ENCODE peak calls at places on chromosomes 7 and 10, in four cellular contexts. U is small intestine, S is nucleus accumbens, R is kidney epithelial cell. Z is an unnamed sample.

GRCh38 chr10:130652964-130653578 is 516.9 kb downstream of the GLRX3 start:
- DNase-seq in U (no peak), S (no peak), R (no peak), Z (no peak)

GRCh38 chr10:78433063-78433717 is 399.5 kb downstream of the RPS24 start:
- DNase-seq in U (no peak), S (no peak), R (no peak), Z (no peak)

GRCh38 chr10:5935628-5936027 is 41.7 kb downstream of the IL15RA start:
- DNase-seq in U (no peak), S (no peak), R (no peak), Z (no peak)

GRCh38 chr10:78277267-78277666 is 243.6 kb downstream of the RPS24 start:
- DNase-seq in U (no peak), S (no peak), R (no peak), Z (no peak)

GRCh38 chr7:148135106-148135505 is 455.5 kb upstream of the C7orf33 start:
- DNase-seq in U (no peak), S (no peak), R (no peak), Z (no peak)

GRCh38 chr10:118568327-118568848 is 27.1 kb downstream of the PRLHR start:
- DNase-seq in U (peak), S (no peak), R (no peak), Z (peak)

GRCh38 chr10:110495731-110496552 is 1.8 kb upstream of the DUSP5 start:
- DNase-seq in U (peak), S (no peak), R (peak), Z (no peak)

GRCh38 chr7:94559972-94560371 is 50.4 kb downstream of the CASD1 start:
- DNase-seq in U (peak), S (no peak), R (no peak), Z (peak)

GRCh38 chr7:155830961-155831806 is 18.9 kb upstream of the SHH start:
- DNase-seq in U (no peak), S (no peak), R (no peak), Z (no peak)

GRCh38 chr10:97714401-97715258 is 1.1 kb downstream of the MARVELD1 start:
- DNase-seq in U (peak), S (no peak), R (no peak), Z (peak)

GRCh38 chr7:150923802-150924201 is 54.3 kb downstream of the KCNH2 start:
- DNase-seq in U (peak), S (no peak), R (no peak), Z (no peak)

GRCh38 chr10:43871004-43871439 is 222.3 kb upstream of the ZNF32 start:
- DNase-seq in U (no peak), S (no peak), R (no peak), Z (no peak)

GRCh38 chr10:74394416-74394969 is 243.5 kb downstream of the ADK start:
- DNase-seq in U (no peak), S (no peak), R (no peak), Z (no peak)

GRCh38 chr10:104035107-104035816 is 50.4 kb downstream of the COL17A1 start:
- DNase-seq in U (no peak), S (no peak), R (no peak), Z (no peak)

GRCh38 chr7:6437251-6437650 is 10.5 kb downstream of the DAGLB start:
- DNase-seq in U (no peak), S (no peak), R (no peak), Z (no peak)

GRCh38 chr10:120011359-120012132 is 119.0 kb downstream of the SEC23IP start:
- DNase-seq in U (no peak), S (no peak), R (no peak), Z (no peak)

GRCh38 chr7:44373418-44373740 is 48.0 kb upstream of the CAMK2B start:
- DNase-seq in U (no peak), S (no peak), R (no peak), Z (no peak)

GRCh38 chr10:6061056-6061455 is 1.1 kb downstream of the IL2RA start:
- DNase-seq in U (no peak), S (no peak), R (no peak), Z (no peak)

GRCh38 chr10:18368681-18369080 is 228.5 kb downstream of the CACNB2 start:
- DNase-seq in U (no peak), S (no peak), R (no peak), Z (no peak)

GRCh38 chr7:111089822-111090426 is 1.0 kb upstream of the LRRN3 start:
- DNase-seq in U (peak), S (no peak), R (no peak), Z (peak)

GRCh38 chr7:27897001-27897400 is 157.0 kb downstream of the TAX1BP1 start:
- DNase-seq in U (peak), S (no peak), R (no peak), Z (no peak)

GRCh38 chr10:31926765-31927596 is 1.6 kb downstream of the ARHGAP12 start:
- DNase-seq in U (peak), S (no peak), R (no peak), Z (peak)

GRCh38 chr10:53664620-53665019 is 892.0 kb upstream of the MBL2 start:
- DNase-seq in U (peak), S (no peak), R (no peak), Z (peak)

GRCh38 chr10:110918269-110918632 is 729 bp downstream of the BBIP1 start:
- DNase-seq in U (peak), S (no peak), R (peak), Z (peak)

Z was measured in HT-29.